ENCODE peak calls at places on chromosomes 3 and 15, in ten cellular contexts. A is effector CD4-positive, alpha-beta T cell; U is activated naive CD8-positive, alpha-beta T cell treated with anti-CD3 and anti-CD28 coated beads for 36 hours; X is T-helper 17 cell; H is kidney tubule cell; Y is AG04449; O is PC-9; C is central memory CD4-positive, alpha-beta T cell; G is iris pigment epithelial cell; T is spleen. Q is an unnamed sample.

GRCh38 chr3:79976466-79976865 is 208.7 kb upstream of the ROBO1 start:
- DNase-seq in Y (no peak), G (peak), O (no peak), H (no peak), X (no peak), U (no peak), A (no peak), T (no peak), C (no peak), Q (no peak)

GRCh38 chr3:126567696-126568438 is 9.1 kb upstream of the C3orf22 start:
- DNase-seq in X (no peak), T (no peak), A (no peak), Y (no peak), G (no peak), O (no peak), C (no peak), H (peak), U (no peak), Q (no peak)

GRCh38 chr15:80418892-80419537 is 14.8 kb downstream of the ARNT2 start:
- DNase-seq in X (no peak), U (no peak), O (peak), Y (no peak), C (no peak), G (peak), H (peak), A (no peak), T (no peak), Q (peak)

GRCh38 chr15:73051811-73052678 is at the start of gene NEO1:
- DNase-seq in X (peak), U (peak), A (peak), H (peak), T (peak), G (peak), O (no peak), C (peak), Y (no peak), Q (peak)

GRCh38 chr3:29241855-29242254 is 39.0 kb upstream of the RBMS3 start:
- DNase-seq in A (no peak), U (no peak), C (no peak), Y (no peak), H (no peak), X (no peak), O (no peak), G (no peak), T (no peak), Q (no peak)

GRCh38 chr15:34217587-34218225 is 7.1 kb upstream of the EMC4 start:
- DNase-seq in X (no peak), G (peak), T (no peak), C (no peak), A (no peak), O (peak), Y (no peak), H (peak), U (no peak), Q (no peak)

GRCh38 chr3:141275511-141275910 is 43.9 kb downstream of the PXYLP1 start:
- DNase-seq in Y (no peak), C (no peak), A (no peak), G (peak), O (peak), X (no peak), T (no peak), U (no peak), H (no peak), Q (no peak)

GRCh38 chr3:10286596-10287295 is 6.0 kb downstream of the GHRL start:
- DNase-seq in Y (no peak), A (no peak), H (no peak), C (peak), X (no peak), T (no peak), U (peak), O (no peak), G (peak), Q (peak)

GRCh38 chr3:31532587-31533168 is at the start of gene STT3B:
- DNase-seq in O (peak), C (no peak), U (peak), G (peak), A (peak), X (peak), H (peak), Y (peak), T (peak), Q (peak)

GRCh38 chr3:135012101-135012500 is 217.0 kb downstream of the EPHB1 start:
- DNase-seq in Y (no peak), A (no peak), T (no peak), O (no peak), X (no peak), C (no peak), G (no peak), H (no peak), U (no peak), Q (no peak)

GRCh38 chr15:100095896-100096600 is 245.7 kb downstream of the ADAMTS17 start:
- DNase-seq in Y (no peak), C (no peak), O (no peak), A (no peak), X (no peak), G (no peak), T (peak), H (no peak), U (no peak), Q (no peak)

GRCh38 chr3:47117803-47118364 is 46.0 kb downstream of the SETD2 start:
- DNase-seq in H (no peak), U (no peak), O (no peak), X (no peak), T (no peak), Y (no peak), C (peak), G (no peak), A (no peak), Q (no peak)

GRCh38 chr3:32018723-32019564 is 37.4 kb downstream of the ZNF860 start:
- DNase-seq in O (peak), U (no peak), C (peak), T (no peak), X (no peak), Y (no peak), A (no peak), G (peak), H (peak), Q (no peak)

GRCh38 chr3:113844622-113845222 is 6.1 kb downstream of the GRAMD1C start:
- DNase-seq in C (no peak), O (peak), T (no peak), U (no peak), G (peak), H (peak), Y (no peak), X (no peak), A (no peak), Q (no peak)

GRCh38 chr3:169772530-169772950 is 656 bp upstream of the MYNN start:
- DNase-seq in C (no peak), G (peak), O (peak), A (no peak), U (no peak), H (peak), X (peak), T (no peak), Y (no peak), Q (peak)

GRCh38 chr15:38699633-38700230 is 135.1 kb upstream of the RASGRP1 start:
- DNase-seq in H (peak), U (peak), Y (no peak), X (peak), T (no peak), A (peak), O (no peak), G (peak), C (peak), Q (peak)

GRCh38 chr3:53269888-53270880 is 14.4 kb upstream of the TKT start:
- DNase-seq in Y (peak), A (no peak), O (peak), G (peak), X (no peak), T (peak), C (no peak), H (peak), U (no peak), Q (peak)

GRCh38 chr3:126679318-126679751 is 24.4 kb upstream of the TXNRD3 start:
- DNase-seq in C (peak), A (peak), U (peak), O (peak), X (peak), Y (no peak), H (peak), T (peak), G (peak), Q (peak)

GRCh38 chr3:30635072-30635471 is 28.7 kb downstream of the TGFBR2 start:
- DNase-seq in H (no peak), Y (no peak), G (no peak), U (no peak), X (no peak), A (no peak), O (no peak), T (no peak), C (no peak), Q (no peak)

GRCh38 chr15:41955807-41956525 is 16.4 kb downstream of the EHD4 start:
- DNase-seq in U (no peak), G (peak), C (no peak), Y (no peak), O (no peak), X (no peak), T (no peak), H (peak), A (no peak), Q (no peak)

GRCh38 chr15:29849716-29850115 is 27.4 kb upstream of the TJP1 start:
- DNase-seq in Y (no peak), O (no peak), X (no peak), T (no peak), C (no peak), G (no peak), H (peak), U (no peak), A (no peak), Q (no peak)

GRCh38 chr3:71725279-71725991 is at the start of gene EIF4E3:
- DNase-seq in O (no peak), A (peak), H (peak), G (peak), C (peak), Y (no peak), T (peak), U (peak), X (peak), Q (peak)

GRCh38 chr3:134312873-134313838 is 61.1 kb downstream of the AMOTL2 start:
- DNase-seq in O (peak), Y (no peak), T (peak), X (no peak), G (peak), C (no peak), U (no peak), H (peak), A (no peak), Q (no peak)

GRCh38 chr15:89768071-89768500 is 8.0 kb upstream of the MESP2 start:
- DNase-seq in O (peak), C (no peak), X (no peak), A (no peak), H (no peak), U (no peak), T (no peak), Y (no peak), G (peak), Q (no peak)

GRCh38 chr3:141360888-141361598 is 7.3 kb upstream of the ZBTB38 start:
- DNase-seq in H (peak), U (no peak), A (no peak), X (no peak), G (peak), Y (peak), T (no peak), O (peak), C (peak), Q (no peak)

GRCh38 chr15:92025717-92026270 is 172.3 kb downstream of the SLCO3A1 start:
- DNase-seq in A (no peak), Y (no peak), X (no peak), O (no peak), U (no peak), C (no peak), G (no peak), H (no peak), T (no peak), Q (no peak)

GRCh38 chr15:26662226-26662750 is 110.6 kb downstream of the GABRB3 start:
- DNase-seq in O (no peak), Y (no peak), T (no peak), C (no peak), G (no peak), H (no peak), U (no peak), A (no peak), X (no peak), Q (no peak)

GRCh38 chr15:91867581-91868026 is 14.1 kb downstream of the SLCO3A1 start:
- DNase-seq in T (peak), Y (no peak), H (peak), A (no peak), O (peak), G (peak), U (no peak), X (no peak), C (no peak), Q (no peak)

GRCh38 chr3:178085817-178086123 is 450.5 kb upstream of the KCNMB2 start:
- DNase-seq in O (no peak), A (no peak), H (no peak), C (no peak), T (no peak), Y (no peak), U (no peak), X (no peak), G (no peak), Q (no peak)

GRCh38 chr15:78716651-78717050 is 75.6 kb upstream of the CHRNB4 start:
- DNase-seq in Y (no peak), H (peak), X (no peak), U (no peak), A (no peak), O (no peak), C (no peak), G (peak), T (no peak), Q (no peak)

GRCh38 chr15:100596792-100597191 is 5.2 kb downstream of the LINS1 start:
- DNase-seq in G (no peak), O (no peak), H (peak), A (peak), C (peak), Y (no peak), T (peak), U (peak), X (peak), Q (peak)

Q was measured in DND-41.